ENCODE peak calls at places on chromosomes 13 and 19, in eight cellular contexts. S, M, L, N, P, Y, Q and Z are unnamed samples.

GRCh38 chr19:23385404-23385803 is 9.9 kb downstream of the ZNF91 start:
- DNase-seq in N (no peak), Q (no peak), L (no peak), S (no peak), Y (no peak), P (no peak), M (no peak), Z (no peak)

GRCh38 chr13:39106216-39106995 is 68.2 kb downstream of the NHLRC3 start:
- DNase-seq in Y (no peak), P (no peak), M (no peak), L (no peak), N (peak), Q (no peak), S (no peak), Z (no peak)

GRCh38 chr19:48244289-48244688 is 11.4 kb downstream of the CARD8 start:
- DNase-seq in Q (no peak), P (no peak), Y (peak), S (no peak), M (peak), L (peak), N (no peak), Z (no peak)

GRCh38 chr19:48780684-48781391 is 25.5 kb downstream of the FGF21 start:
- DNase-seq in Y (no peak), M (no peak), N (peak), P (no peak), S (no peak), L (peak), Q (peak), Z (peak)

GRCh38 chr13:112893570-112894422 is 75.2 kb upstream of the MCF2L start:
- DNase-seq in P (peak), L (no peak), Y (no peak), Q (peak), S (no peak), N (peak), M (no peak), Z (peak)

GRCh38 chr19:5466814-5467291 is 11.6 kb downstream of the ZNRF4 start:
- DNase-seq in L (no peak), M (no peak), S (peak), P (no peak), Q (no peak), N (no peak), Y (no peak), Z (no peak)

GRCh38 chr19:35073941-35074340 is 32.4 kb downstream of the HPN start:
- DNase-seq in P (no peak), S (no peak), L (no peak), M (no peak), Y (no peak), N (no peak), Q (no peak), Z (no peak)

GRCh38 chr13:41648314-41648935 is 191.1 kb downstream of the RGCC start:
- DNase-seq in L (peak), Q (peak), Y (no peak), P (no peak), S (no peak), N (no peak), M (no peak), Z (peak)

GRCh38 chr19:33639034-33639681 is 17.4 kb downstream of the CHST8 start:
- DNase-seq in M (no peak), Q (no peak), S (peak), Y (no peak), L (no peak), P (no peak), N (no peak), Z (no peak)

GRCh38 chr13:112668924-112669323 is 20.9 kb upstream of the ATP11A start:
- DNase-seq in L (no peak), P (no peak), M (no peak), Q (no peak), N (peak), Y (no peak), S (no peak), Z (no peak)

GRCh38 chr13:75802161-75802560 is 166.0 kb downstream of the LMO7 start:
- DNase-seq in L (no peak), N (no peak), Q (no peak), Y (no peak), M (no peak), S (no peak), P (no peak), Z (no peak)

GRCh38 chr19:16376649-16377048 is 52.0 kb downstream of the KLF2 start:
- DNase-seq in L (no peak), N (no peak), M (peak), Y (peak), S (no peak), P (peak), Q (no peak), Z (peak)

GRCh38 chr19:13087295-13087694 is 15.4 kb downstream of the LYL1 start:
- DNase-seq in M (no peak), P (no peak), Q (no peak), N (no peak), S (no peak), Y (no peak), L (no peak), Z (no peak)

GRCh38 chr13:29270536-29271045 is 324.9 kb downstream of the SLC7A1 start:
- DNase-seq in N (no peak), P (no peak), M (no peak), L (no peak), Y (no peak), S (no peak), Q (no peak), Z (no peak)

GRCh38 chr19:3868770-3869456 is at the start of gene ZFR2:
- DNase-seq in L (no peak), Q (no peak), P (peak), S (peak), Y (peak), M (no peak), N (peak), Z (no peak)

GRCh38 chr13:106530907-106531520 is 4.4 kb downstream of the EFNB2 start:
- DNase-seq in Y (no peak), L (peak), M (no peak), N (peak), S (no peak), Q (no peak), P (no peak), Z (no peak)

GRCh38 chr19:35281303-35281702 is 1.0 kb upstream of the HAMP start:
- DNase-seq in M (no peak), S (no peak), P (no peak), L (no peak), Q (no peak), N (no peak), Y (no peak), Z (no peak)

GRCh38 chr19:8973501-8974091 is 36.6 kb downstream of the MUC16 start:
- DNase-seq in N (no peak), Q (peak), P (no peak), Y (no peak), M (no peak), L (peak), S (no peak), Z (no peak)

GRCh38 chr13:30334663-30335386 is 27.5 kb upstream of the KATNAL1 start:
- DNase-seq in P (no peak), S (no peak), M (no peak), Q (peak), L (no peak), N (peak), Y (no peak), Z (no peak)